ENCODE peak calls at places on chromosomes 11 and 22, in eight cellular contexts. One of them, this sample, is unnamed.

GRCh38 chr11:61946894-61947293 is 3.3 kb upstream of the BEST1 start:
- DNase-seq in posterior cingulate gyrus: no peak
- DNase-seq in tibial nerve: no peak
- DNase-seq in stimulated activated CD4-positive, alpha-beta T cell treated with anti-CD3 and anti-CD28 coated beads, Interleukin-1b, Interleukin-23, amount 100 ng/mL, for 1 hour: no peak
- DNase-seq in choroid plexus epithelial cell: no peak
- DNase-seq in NCI-H774: no peak
- DNase-seq in fibroblast of lung: no peak
- DNase-seq in AG09319: no peak
- DNase-seq in this sample: no peak

GRCh38 chr11:19907839-19908238 is 195.2 kb downstream of the NAV2 start:
- DNase-seq in posterior cingulate gyrus: no peak
- DNase-seq in tibial nerve: no peak
- DNase-seq in stimulated activated CD4-positive, alpha-beta T cell treated with anti-CD3 and anti-CD28 coated beads, Interleukin-1b, Interleukin-23, amount 100 ng/mL, for 1 hour: no peak
- DNase-seq in fibroblast of lung: peak
- DNase-seq in AG09319: no peak
- DNase-seq in NCI-H774: no peak
- DNase-seq in choroid plexus epithelial cell: no peak
- DNase-seq in this sample: no peak

GRCh38 chr11:121106812-121107211 is 5.8 kb downstream of the TECTA start:
- DNase-seq in posterior cingulate gyrus: no peak
- DNase-seq in NCI-H774: peak
- DNase-seq in choroid plexus epithelial cell: no peak
- DNase-seq in stimulated activated CD4-positive, alpha-beta T cell treated with anti-CD3 and anti-CD28 coated beads, Interleukin-1b, Interleukin-23, amount 100 ng/mL, for 1 hour: no peak
- DNase-seq in fibroblast of lung: no peak
- DNase-seq in tibial nerve: no peak
- DNase-seq in AG09319: no peak
- DNase-seq in this sample: peak

GRCh38 chr22:38953577-38954413 is 3.6 kb upstream of the APOBEC3A start:
- DNase-seq in stimulated activated CD4-positive, alpha-beta T cell treated with anti-CD3 and anti-CD28 coated beads, Interleukin-1b, Interleukin-23, amount 100 ng/mL, for 1 hour: no peak
- DNase-seq in tibial nerve: no peak
- DNase-seq in NCI-H774: no peak
- DNase-seq in posterior cingulate gyrus: peak
- DNase-seq in fibroblast of lung: no peak
- DNase-seq in AG09319: no peak
- DNase-seq in choroid plexus epithelial cell: no peak
- DNase-seq in this sample: no peak

GRCh38 chr22:42780070-42780540 is 59.4 kb upstream of the A4GALT start:
- DNase-seq in posterior cingulate gyrus: no peak
- DNase-seq in stimulated activated CD4-positive, alpha-beta T cell treated with anti-CD3 and anti-CD28 coated beads, Interleukin-1b, Interleukin-23, amount 100 ng/mL, for 1 hour: no peak
- DNase-seq in NCI-H774: peak
- DNase-seq in choroid plexus epithelial cell: peak
- DNase-seq in AG09319: peak
- DNase-seq in tibial nerve: no peak
- DNase-seq in fibroblast of lung: peak
- DNase-seq in this sample: peak

GRCh38 chr22:32661737-32662586 is 139.5 kb upstream of the TIMP3 start:
- DNase-seq in posterior cingulate gyrus: no peak
- DNase-seq in tibial nerve: no peak
- DNase-seq in fibroblast of lung: peak
- DNase-seq in choroid plexus epithelial cell: no peak
- DNase-seq in stimulated activated CD4-positive, alpha-beta T cell treated with anti-CD3 and anti-CD28 coated beads, Interleukin-1b, Interleukin-23, amount 100 ng/mL, for 1 hour: no peak
- DNase-seq in NCI-H774: no peak
- DNase-seq in AG09319: no peak
- DNase-seq in this sample: no peak

GRCh38 chr22:47762141-47762540 is 999.7 kb downstream of the TBC1D22A start:
- DNase-seq in NCI-H774: no peak
- DNase-seq in tibial nerve: no peak
- DNase-seq in choroid plexus epithelial cell: no peak
- DNase-seq in fibroblast of lung: no peak
- DNase-seq in AG09319: no peak
- DNase-seq in stimulated activated CD4-positive, alpha-beta T cell treated with anti-CD3 and anti-CD28 coated beads, Interleukin-1b, Interleukin-23, amount 100 ng/mL, for 1 hour: no peak
- DNase-seq in posterior cingulate gyrus: no peak
- DNase-seq in this sample: no peak

GRCh38 chr22:49969751-49970527 is 9.4 kb downstream of the PIM3 start:
- DNase-seq in posterior cingulate gyrus: peak
- DNase-seq in tibial nerve: no peak
- DNase-seq in choroid plexus epithelial cell: no peak
- DNase-seq in NCI-H774: no peak
- DNase-seq in fibroblast of lung: no peak
- DNase-seq in AG09319: no peak
- DNase-seq in stimulated activated CD4-positive, alpha-beta T cell treated with anti-CD3 and anti-CD28 coated beads, Interleukin-1b, Interleukin-23, amount 100 ng/mL, for 1 hour: no peak
- DNase-seq in this sample: no peak

GRCh38 chr11:125088576-125089455 is 22.6 kb downstream of the TMEM218 start:
- DNase-seq in fibroblast of lung: no peak
- DNase-seq in stimulated activated CD4-positive, alpha-beta T cell treated with anti-CD3 and anti-CD28 coated beads, Interleukin-1b, Interleukin-23, amount 100 ng/mL, for 1 hour: no peak
- DNase-seq in AG09319: no peak
- DNase-seq in choroid plexus epithelial cell: no peak
- DNase-seq in tibial nerve: no peak
- DNase-seq in NCI-H774: no peak
- DNase-seq in posterior cingulate gyrus: peak
- DNase-seq in this sample: no peak

GRCh38 chr11:5887172-5887571 is 5.8 kb upstream of the OR52E5 start:
- DNase-seq in stimulated activated CD4-positive, alpha-beta T cell treated with anti-CD3 and anti-CD28 coated beads, Interleukin-1b, Interleukin-23, amount 100 ng/mL, for 1 hour: no peak
- DNase-seq in posterior cingulate gyrus: no peak
- DNase-seq in tibial nerve: no peak
- DNase-seq in NCI-H774: no peak
- DNase-seq in choroid plexus epithelial cell: no peak
- DNase-seq in fibroblast of lung: no peak
- DNase-seq in AG09319: no peak
- DNase-seq in this sample: no peak

GRCh38 chr11:134574947-134575346 is 162.9 kb upstream of the B3GAT1 start:
- DNase-seq in tibial nerve: no peak
- DNase-seq in posterior cingulate gyrus: peak
- DNase-seq in fibroblast of lung: no peak
- DNase-seq in AG09319: no peak
- DNase-seq in NCI-H774: no peak
- DNase-seq in stimulated activated CD4-positive, alpha-beta T cell treated with anti-CD3 and anti-CD28 coated beads, Interleukin-1b, Interleukin-23, amount 100 ng/mL, for 1 hour: no peak
- DNase-seq in choroid plexus epithelial cell: no peak
- DNase-seq in this sample: no peak

GRCh38 chr11:64268687-64269379 is 15.6 kb downstream of the BAD start:
- DNase-seq in NCI-H774: no peak
- DNase-seq in fibroblast of lung: peak
- DNase-seq in posterior cingulate gyrus: no peak
- DNase-seq in choroid plexus epithelial cell: peak
- DNase-seq in AG09319: no peak
- DNase-seq in tibial nerve: peak
- DNase-seq in stimulated activated CD4-positive, alpha-beta T cell treated with anti-CD3 and anti-CD28 coated beads, Interleukin-1b, Interleukin-23, amount 100 ng/mL, for 1 hour: no peak
- DNase-seq in this sample: peak

GRCh38 chr11:94665116-94665659 is 98.0 kb downstream of the PIWIL4 start:
- DNase-seq in tibial nerve: no peak
- DNase-seq in stimulated activated CD4-positive, alpha-beta T cell treated with anti-CD3 and anti-CD28 coated beads, Interleukin-1b, Interleukin-23, amount 100 ng/mL, for 1 hour: no peak
- DNase-seq in posterior cingulate gyrus: no peak
- DNase-seq in fibroblast of lung: no peak
- DNase-seq in choroid plexus epithelial cell: no peak
- DNase-seq in NCI-H774: no peak
- DNase-seq in AG09319: no peak
- DNase-seq in this sample: no peak

GRCh38 chr11:127000291-127000968 is at the start of gene KIRREL3:
- DNase-seq in tibial nerve: no peak
- DNase-seq in AG09319: no peak
- DNase-seq in stimulated activated CD4-positive, alpha-beta T cell treated with anti-CD3 and anti-CD28 coated beads, Interleukin-1b, Interleukin-23, amount 100 ng/mL, for 1 hour: no peak
- DNase-seq in NCI-H774: no peak
- DNase-seq in posterior cingulate gyrus: peak
- DNase-seq in choroid plexus epithelial cell: no peak
- DNase-seq in fibroblast of lung: peak
- DNase-seq in this sample: peak

GRCh38 chr11:64469288-64469687 is 110.3 kb downstream of the RPS6KA4 start:
- DNase-seq in choroid plexus epithelial cell: no peak
- DNase-seq in fibroblast of lung: no peak
- DNase-seq in tibial nerve: no peak
- DNase-seq in posterior cingulate gyrus: no peak
- DNase-seq in NCI-H774: no peak
- DNase-seq in AG09319: no peak
- DNase-seq in stimulated activated CD4-positive, alpha-beta T cell treated with anti-CD3 and anti-CD28 coated beads, Interleukin-1b, Interleukin-23, amount 100 ng/mL, for 1 hour: no peak
- DNase-seq in this sample: no peak

GRCh38 chr11:76605338-76606074 is 65.0 kb downstream of the LRRC32 start:
- DNase-seq in tibial nerve: no peak
- DNase-seq in fibroblast of lung: no peak
- DNase-seq in NCI-H774: no peak
- DNase-seq in choroid plexus epithelial cell: no peak
- DNase-seq in posterior cingulate gyrus: no peak
- DNase-seq in AG09319: no peak
- DNase-seq in stimulated activated CD4-positive, alpha-beta T cell treated with anti-CD3 and anti-CD28 coated beads, Interleukin-1b, Interleukin-23, amount 100 ng/mL, for 1 hour: no peak
- DNase-seq in this sample: no peak

GRCh38 chr11:7671807-7672206 is 1.5 kb downstream of the CYB5R2 start:
- DNase-seq in fibroblast of lung: no peak
- DNase-seq in tibial nerve: no peak
- DNase-seq in posterior cingulate gyrus: no peak
- DNase-seq in AG09319: no peak
- DNase-seq in choroid plexus epithelial cell: no peak
- DNase-seq in NCI-H774: no peak
- DNase-seq in stimulated activated CD4-positive, alpha-beta T cell treated with anti-CD3 and anti-CD28 coated beads, Interleukin-1b, Interleukin-23, amount 100 ng/mL, for 1 hour: no peak
- DNase-seq in this sample: no peak

GRCh38 chr11:19931768-19932369 is 219.2 kb downstream of the NAV2 start:
- DNase-seq in stimulated activated CD4-positive, alpha-beta T cell treated with anti-CD3 and anti-CD28 coated beads, Interleukin-1b, Interleukin-23, amount 100 ng/mL, for 1 hour: no peak
- DNase-seq in tibial nerve: no peak
- DNase-seq in choroid plexus epithelial cell: no peak
- DNase-seq in NCI-H774: no peak
- DNase-seq in fibroblast of lung: no peak
- DNase-seq in posterior cingulate gyrus: peak
- DNase-seq in AG09319: no peak
- DNase-seq in this sample: no peak

GRCh38 chr11:18618341-18619025 is 15.7 kb downstream of the SPTY2D1 start:
- DNase-seq in posterior cingulate gyrus: no peak
- DNase-seq in NCI-H774: no peak
- DNase-seq in AG09319: no peak
- DNase-seq in choroid plexus epithelial cell: peak
- DNase-seq in fibroblast of lung: peak
- DNase-seq in stimulated activated CD4-positive, alpha-beta T cell treated with anti-CD3 and anti-CD28 coated beads, Interleukin-1b, Interleukin-23, amount 100 ng/mL, for 1 hour: no peak
- DNase-seq in tibial nerve: no peak
- DNase-seq in this sample: no peak

GRCh38 chr11:7892751-7893356 is 38.2 kb downstream of the OR10A6 start:
- DNase-seq in choroid plexus epithelial cell: peak
- DNase-seq in posterior cingulate gyrus: no peak
- DNase-seq in NCI-H774: peak
- DNase-seq in stimulated activated CD4-positive, alpha-beta T cell treated with anti-CD3 and anti-CD28 coated beads, Interleukin-1b, Interleukin-23, amount 100 ng/mL, for 1 hour: no peak
- DNase-seq in AG09319: peak
- DNase-seq in tibial nerve: no peak
- DNase-seq in fibroblast of lung: peak
- DNase-seq in this sample: peak

GRCh38 chr22:37525073-37525745 is 6.0 kb upstream of the CARD10 start:
- DNase-seq in AG09319: peak
- DNase-seq in fibroblast of lung: peak
- DNase-seq in NCI-H774: no peak
- DNase-seq in stimulated activated CD4-positive, alpha-beta T cell treated with anti-CD3 and anti-CD28 coated beads, Interleukin-1b, Interleukin-23, amount 100 ng/mL, for 1 hour: no peak
- DNase-seq in tibial nerve: no peak
- DNase-seq in posterior cingulate gyrus: no peak
- DNase-seq in choroid plexus epithelial cell: peak
- DNase-seq in this sample: no peak

GRCh38 chr22:42188808-42189447 is 58.3 kb upstream of the CYP2D6 start:
- DNase-seq in choroid plexus epithelial cell: peak
- DNase-seq in fibroblast of lung: peak
- DNase-seq in NCI-H774: no peak
- DNase-seq in AG09319: no peak
- DNase-seq in posterior cingulate gyrus: no peak
- DNase-seq in tibial nerve: no peak
- DNase-seq in stimulated activated CD4-positive, alpha-beta T cell treated with anti-CD3 and anti-CD28 coated beads, Interleukin-1b, Interleukin-23, amount 100 ng/mL, for 1 hour: no peak
- DNase-seq in this sample: no peak

GRCh38 chr11:47143322-47143721 is 33.4 kb downstream of the ARFGAP2 start:
- DNase-seq in posterior cingulate gyrus: no peak
- DNase-seq in choroid plexus epithelial cell: peak
- DNase-seq in NCI-H774: peak
- DNase-seq in fibroblast of lung: peak
- DNase-seq in AG09319: peak
- DNase-seq in stimulated activated CD4-positive, alpha-beta T cell treated with anti-CD3 and anti-CD28 coated beads, Interleukin-1b, Interleukin-23, amount 100 ng/mL, for 1 hour: no peak
- DNase-seq in tibial nerve: peak
- DNase-seq in this sample: peak

GRCh38 chr22:43479962-43480361 is 68.1 kb downstream of the MPPED1 start:
- DNase-seq in fibroblast of lung: no peak
- DNase-seq in NCI-H774: no peak
- DNase-seq in tibial nerve: no peak
- DNase-seq in posterior cingulate gyrus: no peak
- DNase-seq in AG09319: no peak
- DNase-seq in choroid plexus epithelial cell: no peak
- DNase-seq in stimulated activated CD4-positive, alpha-beta T cell treated with anti-CD3 and anti-CD28 coated beads, Interleukin-1b, Interleukin-23, amount 100 ng/mL, for 1 hour: no peak
- DNase-seq in this sample: no peak

GRCh38 chr22:45503816-45504702 is 1.4 kb downstream of the FBLN1 start:
- DNase-seq in tibial nerve: no peak
- DNase-seq in posterior cingulate gyrus: no peak
- DNase-seq in NCI-H774: no peak
- DNase-seq in fibroblast of lung: peak
- DNase-seq in choroid plexus epithelial cell: peak
- DNase-seq in stimulated activated CD4-positive, alpha-beta T cell treated with anti-CD3 and anti-CD28 coated beads, Interleukin-1b, Interleukin-23, amount 100 ng/mL, for 1 hour: no peak
- DNase-seq in AG09319: no peak
- DNase-seq in this sample: no peak

GRCh38 chr11:17517186-17517585 is 27.0 kb downstream of the USH1C start:
- DNase-seq in NCI-H774: no peak
- DNase-seq in AG09319: no peak
- DNase-seq in posterior cingulate gyrus: peak
- DNase-seq in tibial nerve: no peak
- DNase-seq in choroid plexus epithelial cell: no peak
- DNase-seq in fibroblast of lung: no peak
- DNase-seq in stimulated activated CD4-positive, alpha-beta T cell treated with anti-CD3 and anti-CD28 coated beads, Interleukin-1b, Interleukin-23, amount 100 ng/mL, for 1 hour: no peak
- DNase-seq in this sample: no peak

GRCh38 chr11:106495046-106495445 is 417.6 kb downstream of the AASDHPPT start:
- DNase-seq in stimulated activated CD4-positive, alpha-beta T cell treated with anti-CD3 and anti-CD28 coated beads, Interleukin-1b, Interleukin-23, amount 100 ng/mL, for 1 hour: no peak
- DNase-seq in NCI-H774: no peak
- DNase-seq in AG09319: no peak
- DNase-seq in tibial nerve: no peak
- DNase-seq in fibroblast of lung: peak
- DNase-seq in choroid plexus epithelial cell: peak
- DNase-seq in posterior cingulate gyrus: no peak
- DNase-seq in this sample: no peak

GRCh38 chr11:79397252-79397651 is 43.6 kb downstream of the TENM4 start:
- DNase-seq in AG09319: no peak
- DNase-seq in NCI-H774: no peak
- DNase-seq in tibial nerve: no peak
- DNase-seq in choroid plexus epithelial cell: no peak
- DNase-seq in posterior cingulate gyrus: no peak
- DNase-seq in stimulated activated CD4-positive, alpha-beta T cell treated with anti-CD3 and anti-CD28 coated beads, Interleukin-1b, Interleukin-23, amount 100 ng/mL, for 1 hour: no peak
- DNase-seq in fibroblast of lung: peak
- DNase-seq in this sample: no peak

GRCh38 chr11:96215094-96215782 is 127.8 kb downstream of the MAML2 start:
- DNase-seq in NCI-H774: no peak
- DNase-seq in tibial nerve: no peak
- DNase-seq in choroid plexus epithelial cell: peak
- DNase-seq in stimulated activated CD4-positive, alpha-beta T cell treated with anti-CD3 and anti-CD28 coated beads, Interleukin-1b, Interleukin-23, amount 100 ng/mL, for 1 hour: no peak
- DNase-seq in posterior cingulate gyrus: no peak
- DNase-seq in fibroblast of lung: peak
- DNase-seq in AG09319: no peak
- DNase-seq in this sample: no peak

GRCh38 chr22:41969110-41969646 is at the start of gene SEPTIN3:
- DNase-seq in stimulated activated CD4-positive, alpha-beta T cell treated with anti-CD3 and anti-CD28 coated beads, Interleukin-1b, Interleukin-23, amount 100 ng/mL, for 1 hour: no peak
- DNase-seq in tibial nerve: no peak
- DNase-seq in posterior cingulate gyrus: peak
- DNase-seq in AG09319: no peak
- DNase-seq in choroid plexus epithelial cell: no peak
- DNase-seq in fibroblast of lung: no peak
- DNase-seq in NCI-H774: no peak
- DNase-seq in this sample: no peak

GRCh38 chr11:58546841-58547240 is 28.8 kb downstream of the LPXN start:
- DNase-seq in fibroblast of lung: no peak
- DNase-seq in AG09319: no peak
- DNase-seq in posterior cingulate gyrus: no peak
- DNase-seq in choroid plexus epithelial cell: no peak
- DNase-seq in tibial nerve: no peak
- DNase-seq in NCI-H774: no peak
- DNase-seq in stimulated activated CD4-positive, alpha-beta T cell treated with anti-CD3 and anti-CD28 coated beads, Interleukin-1b, Interleukin-23, amount 100 ng/mL, for 1 hour: no peak
- DNase-seq in this sample: no peak

GRCh38 chr11:9761441-9761945 is 97.6 kb downstream of the SWAP70 start:
- DNase-seq in tibial nerve: no peak
- DNase-seq in AG09319: no peak
- DNase-seq in stimulated activated CD4-positive, alpha-beta T cell treated with anti-CD3 and anti-CD28 coated beads, Interleukin-1b, Interleukin-23, amount 100 ng/mL, for 1 hour: no peak
- DNase-seq in NCI-H774: no peak
- DNase-seq in posterior cingulate gyrus: no peak
- DNase-seq in choroid plexus epithelial cell: peak
- DNase-seq in fibroblast of lung: no peak
- DNase-seq in this sample: no peak

GRCh38 chr11:86743223-86744118 is 56.9 kb upstream of the PRSS23 start:
- DNase-seq in fibroblast of lung: peak
- DNase-seq in NCI-H774: peak
- DNase-seq in AG09319: peak
- DNase-seq in choroid plexus epithelial cell: peak
- DNase-seq in stimulated activated CD4-positive, alpha-beta T cell treated with anti-CD3 and anti-CD28 coated beads, Interleukin-1b, Interleukin-23, amount 100 ng/mL, for 1 hour: no peak
- DNase-seq in tibial nerve: no peak
- DNase-seq in posterior cingulate gyrus: no peak
- DNase-seq in this sample: no peak

GRCh38 chr22:35638408-35638807 is 9.8 kb upstream of the APOL6 start:
- DNase-seq in posterior cingulate gyrus: no peak
- DNase-seq in stimulated activated CD4-positive, alpha-beta T cell treated with anti-CD3 and anti-CD28 coated beads, Interleukin-1b, Interleukin-23, amount 100 ng/mL, for 1 hour: no peak
- DNase-seq in fibroblast of lung: peak
- DNase-seq in AG09319: peak
- DNase-seq in choroid plexus epithelial cell: peak
- DNase-seq in NCI-H774: no peak
- DNase-seq in tibial nerve: peak
- DNase-seq in this sample: no peak

This sample was measured in NCI-H146.